ENCODE peak calls at places on chromosomes 7 and 10, in seven cellular contexts. W is pancreas, R is PC-9, H is lung, K is OCI-LY7, Q is fibroblast of lung, L is progenitor cell of endocrine pancreas. M is an unnamed sample.

GRCh38 chr7:122881324-122881723 is 4.9 kb downstream of the CADPS2 start:
- DNase-seq in Q (no peak), R (no peak), K (no peak), W (no peak), H (no peak), L (no peak), M (no peak)

GRCh38 chr7:55569797-55570196 is 2.5 kb downstream of the VOPP1 start:
- DNase-seq in Q (no peak), W (no peak), H (no peak), R (no peak), L (no peak), K (peak), M (no peak)

GRCh38 chr10:104038958-104039752 is 46.5 kb downstream of the COL17A1 start:
- DNase-seq in L (no peak), H (no peak), W (no peak), R (no peak), K (no peak), Q (no peak), M (no peak)

GRCh38 chr7:21425290-21425689 is 2.6 kb upstream of the SP4 start:
- DNase-seq in L (no peak), R (no peak), K (no peak), W (no peak), H (no peak), Q (no peak), M (no peak)

GRCh38 chr10:3902054-3902808 is 117.2 kb upstream of the KLF6 start:
- DNase-seq in W (no peak), Q (peak), L (no peak), R (no peak), K (peak), H (no peak), M (no peak)

GRCh38 chr7:66859794-66860645 is 61.0 kb upstream of the TMEM248 start:
- DNase-seq in L (no peak), H (no peak), K (no peak), Q (peak), W (no peak), R (no peak), M (no peak)

GRCh38 chr10:131431541-131431940 is 120.0 kb upstream of the TCERG1L start:
- DNase-seq in W (no peak), H (no peak), L (no peak), K (no peak), Q (no peak), R (no peak), M (no peak)

GRCh38 chr7:139699640-139700504 is 77.9 kb downstream of the HIPK2 start:
- DNase-seq in L (no peak), R (no peak), W (no peak), H (no peak), Q (peak), K (no peak), M (no peak)

GRCh38 chr10:119197921-119198320 is 9.4 kb upstream of the GRK5 start:
- DNase-seq in L (no peak), K (no peak), R (no peak), Q (peak), W (no peak), H (no peak), M (no peak)

GRCh38 chr7:5430612-5430947 is 6.9 kb upstream of the TNRC18 start:
- DNase-seq in H (no peak), R (no peak), L (no peak), K (no peak), Q (no peak), W (no peak), M (no peak)

GRCh38 chr7:103348452-103348851 is 1.0 kb downstream of the PSMC2 start:
- DNase-seq in K (no peak), Q (no peak), L (no peak), H (no peak), W (no peak), R (no peak), M (no peak)

GRCh38 chr7:818031-818699 is 14.1 kb upstream of the SUN1 start:
- DNase-seq in Q (peak), R (no peak), K (peak), L (no peak), W (no peak), H (no peak), M (no peak)

GRCh38 chr10:81403451-81403850 is 471.5 kb upstream of the NRG3 start:
- DNase-seq in R (no peak), H (no peak), L (no peak), K (no peak), W (no peak), Q (no peak), M (no peak)

GRCh38 chr7:78691584-78691983 is 761.9 kb downstream of the MAGI2 start:
- DNase-seq in L (no peak), R (no peak), W (no peak), H (no peak), Q (no peak), K (peak), M (no peak)

GRCh38 chr10:86188326-86188725 is 178.3 kb downstream of the GRID1 start:
- DNase-seq in Q (no peak), R (no peak), K (no peak), L (no peak), W (no peak), H (no peak), M (no peak)

GRCh38 chr10:119575506-119575905 is 21.3 kb downstream of the TIAL1 start:
- DNase-seq in R (no peak), W (no peak), Q (peak), L (no peak), K (no peak), H (no peak), M (no peak)

GRCh38 chr10:130470286-130470685 is 334.1 kb downstream of the GLRX3 start:
- DNase-seq in L (no peak), K (no peak), R (no peak), Q (no peak), H (no peak), W (no peak), M (no peak)

GRCh38 chr7:141679014-141679413 is 23.0 kb downstream of the DENND11 start:
- DNase-seq in Q (no peak), K (no peak), W (no peak), R (no peak), L (no peak), H (no peak), M (no peak)

GRCh38 chr7:67788689-67789088 is 792.1 kb downstream of the TYW1 start:
- DNase-seq in Q (no peak), H (no peak), R (no peak), L (no peak), K (no peak), W (no peak), M (peak)

GRCh38 chr7:31825576-31825975 is 138.6 kb downstream of the PPP1R17 start:
- DNase-seq in H (no peak), Q (no peak), R (no peak), K (no peak), W (no peak), L (no peak), M (no peak)

GRCh38 chr10:28532223-28532508 is 752 bp upstream of the WAC start:
- DNase-seq in L (no peak), R (no peak), W (no peak), H (no peak), Q (peak), K (no peak), M (no peak)

GRCh38 chr7:55109384-55110167 is 90.8 kb downstream of the EGFR start:
- DNase-seq in R (peak), K (no peak), H (no peak), L (no peak), Q (peak), W (no peak), M (no peak)

DNA sequence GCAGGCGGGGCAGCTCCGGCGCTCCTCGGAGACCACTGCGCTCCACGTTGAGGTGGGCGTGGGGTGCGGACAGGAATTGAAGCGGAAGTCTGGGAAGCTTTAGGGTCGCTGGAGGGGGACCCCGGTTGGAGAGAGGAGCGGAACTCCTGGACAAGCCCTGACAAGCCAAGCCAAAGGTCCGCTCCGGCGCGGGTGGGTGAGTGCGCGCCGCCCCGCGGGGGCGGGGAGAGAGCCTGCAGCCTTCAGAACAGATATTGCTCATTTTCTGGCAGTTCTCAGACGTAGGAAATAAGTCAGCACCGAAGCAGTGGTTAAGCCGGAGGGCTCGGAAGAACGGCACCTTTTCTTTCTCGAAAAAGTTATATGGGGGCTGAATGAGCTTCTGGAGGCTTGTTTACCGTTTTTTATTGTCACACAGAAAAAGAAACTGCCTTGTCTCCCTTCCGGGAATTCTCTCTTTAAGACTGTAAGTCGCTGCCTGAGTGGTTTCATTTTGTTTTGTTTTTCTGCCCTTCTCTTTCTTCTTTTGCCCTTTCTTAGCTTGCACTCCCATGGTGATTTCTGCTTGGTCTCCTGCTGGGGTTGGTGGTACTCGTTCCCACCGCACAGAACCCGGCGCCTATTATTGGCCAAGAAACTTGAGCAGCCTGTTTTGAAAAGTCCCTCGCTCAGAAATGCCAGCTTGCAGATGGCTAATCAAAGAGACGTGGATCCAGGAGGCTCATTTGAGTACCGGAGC is 732 bp downstream of the FAS start:
- DNase-seq in L (peak), H (peak), Q (peak), K (peak), W (peak), R (peak), M (peak)
- TF ChIP-seq CTCF in L (no peak), H (no peak), Q (no peak), K (peak), W (no peak), R (no peak), M (no peak)

DNA sequence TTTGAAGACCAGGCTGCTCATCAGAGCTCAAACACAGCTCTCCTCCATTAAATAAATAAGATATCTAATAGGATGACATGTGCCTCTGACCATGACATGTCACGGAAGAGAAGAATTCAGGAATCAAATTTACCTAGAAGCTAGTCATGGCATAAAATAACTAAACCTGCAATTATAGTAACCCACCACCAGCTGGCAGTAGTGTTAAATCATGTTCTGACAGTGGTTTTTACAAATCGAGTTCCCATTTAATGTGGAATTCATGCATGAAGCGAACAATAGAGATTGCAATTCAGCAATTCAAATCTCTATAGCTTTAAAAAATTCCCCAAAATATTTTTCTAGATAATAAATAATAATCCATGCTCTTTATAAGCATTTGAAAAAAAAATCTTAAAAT is 74.6 kb upstream of the IKZF1 start:
- DNase-seq in H (no peak), R (no peak), L (no peak), W (no peak), Q (no peak), K (peak), M (no peak)
- TF ChIP-seq CTCF in H (peak), R (peak), L (peak), W (no peak), Q (no peak), K (peak), M (peak)

GRCh38 chr7:41311301-41311700 is 391.6 kb downstream of the INHBA start:
- DNase-seq in W (no peak), K (no peak), L (no peak), Q (no peak), H (no peak), R (no peak), M (no peak)
- TF ChIP-seq CTCF in W (no peak), K (no peak), L (no peak), Q (no peak), H (no peak), R (no peak), M (no peak)

GRCh38 chr10:34206602-34207268 is 608.4 kb downstream of the PARD3 start:
- DNase-seq in R (no peak), K (no peak), H (no peak), W (no peak), L (no peak), Q (no peak), M (no peak)

GRCh38 chr10:34203966-34204630 is 611.0 kb downstream of the PARD3 start:
- DNase-seq in L (no peak), R (no peak), K (no peak), H (no peak), W (no peak), Q (no peak), M (no peak)

GRCh38 chr10:34207350-34207749 is 607.7 kb downstream of the PARD3 start:
- DNase-seq in L (no peak), Q (no peak), R (no peak), H (no peak), W (no peak), K (no peak), M (peak)

GRCh38 chr10:34205452-34205851 is 609.6 kb downstream of the PARD3 start:
- DNase-seq in K (no peak), H (no peak), R (no peak), Q (no peak), W (no peak), L (no peak), M (no peak)

DNA sequence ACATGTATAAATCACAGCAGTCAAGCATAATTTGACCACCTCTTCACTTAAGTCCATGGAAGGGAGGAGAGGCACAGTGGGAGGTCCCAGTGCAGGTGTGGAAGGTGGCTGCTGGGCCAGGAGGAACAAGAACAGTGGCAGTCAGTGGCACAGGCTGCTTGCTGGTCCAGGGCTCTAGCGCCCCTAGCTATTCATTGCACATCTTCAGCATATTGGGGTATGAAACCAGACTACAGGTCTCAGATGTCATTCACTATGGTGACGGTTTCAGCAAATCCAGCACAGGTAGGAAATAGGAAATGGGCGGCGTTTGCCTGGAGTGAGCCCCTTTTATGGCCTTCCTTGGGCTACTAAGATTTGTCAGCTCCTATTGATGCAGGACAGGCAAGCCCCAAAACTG is 609.0 kb downstream of the PARD3 start:
- DNase-seq in R (no peak), Q (no peak), K (no peak), L (no peak), H (no peak), W (no peak), M (no peak)
- TF ChIP-seq CTCF in R (no peak), Q (no peak), K (no peak), L (no peak), H (no peak), W (no peak), M (no peak)

M was measured in nephron progenitor cell.